ENCODE peak calls at places on chromosomes 2 and 18, in eight cellular contexts. R is GM10248, X is pancreas, S is fibroblast of lung, I is GM23338, G is lower lobe of right lung, Y is suprapubic skin, M is upper lobe of right lung. C is an unnamed sample.

GRCh38 chr2:200618590-200619021 is 32.8 kb downstream of the AOX1 start:
- DNase-seq in X (no peak), I (no peak), G (no peak), Y (no peak), R (no peak), M (no peak), S (peak), C (no peak)

GRCh38 chr2:98482362-98482761 is 37.7 kb downstream of the INPP4A start:
- DNase-seq in S (no peak), R (no peak), G (no peak), X (no peak), M (no peak), I (no peak), Y (no peak), C (no peak)

GRCh38 chr18:79400591-79401381 is 5.1 kb downstream of the NFATC1 start:
- DNase-seq in I (no peak), R (peak), X (peak), G (peak), S (no peak), Y (no peak), M (peak), C (no peak)

GRCh38 chr2:138723588-138723987 is 56.6 kb downstream of the NXPH2 start:
- DNase-seq in X (no peak), I (no peak), S (no peak), G (no peak), M (no peak), R (no peak), Y (no peak), C (no peak)

GRCh38 chr2:162153608-162154224 is 1.7 kb upstream of the GCG start:
- DNase-seq in X (peak), G (no peak), S (peak), I (peak), R (peak), M (no peak), Y (no peak), C (no peak)

GRCh38 chr2:46351388-46352141 is 54.4 kb downstream of the EPAS1 start:
- DNase-seq in Y (no peak), R (no peak), G (peak), X (no peak), I (peak), S (no peak), M (no peak), C (no peak)

GRCh38 chr2:20491739-20492531 is 45.1 kb downstream of the RHOB start:
- DNase-seq in I (no peak), X (no peak), G (no peak), M (peak), R (no peak), Y (no peak), S (peak), C (no peak)

GRCh38 chr2:102051659-102052366 is 60.1 kb downstream of the IL1R2 start:
- DNase-seq in I (no peak), G (no peak), Y (no peak), X (no peak), R (no peak), M (no peak), S (peak), C (no peak)

GRCh38 chr2:42216712-42217111 is 47.6 kb downstream of the EML4 start:
- DNase-seq in G (no peak), S (peak), X (no peak), M (no peak), Y (no peak), I (no peak), R (no peak), C (no peak)

GRCh38 chr2:96526101-96526591 is 10.4 kb upstream of the ARID5A start:
- DNase-seq in I (no peak), S (no peak), X (no peak), G (no peak), M (peak), R (no peak), Y (no peak), C (peak)

GRCh38 chr18:36296591-36297418 is 708 bp upstream of the FHOD3 start:
- DNase-seq in M (peak), I (peak), R (peak), Y (no peak), S (peak), G (peak), X (peak), C (no peak)
- TF ChIP-seq CTCF in M (peak), I (peak), R (peak), Y (no peak), S (peak), G (no peak), X (no peak), C (no peak)

GRCh38 chr2:120012363-120012762 is 514 bp upstream of the EPB41L5 start:
- DNase-seq in M (no peak), Y (no peak), R (no peak), I (no peak), X (no peak), G (no peak), S (no peak), C (no peak)

GRCh38 chr2:120013569-120014223 is 819 bp downstream of the EPB41L5 start:
- DNase-seq in S (peak), R (no peak), Y (no peak), M (peak), I (peak), G (no peak), X (no peak), C (no peak)

GRCh38 chr2:120014231-120014990 is 1.5 kb downstream of the EPB41L5 start:
- DNase-seq in I (no peak), X (no peak), Y (no peak), G (no peak), M (no peak), S (peak), R (no peak), C (no peak)

GRCh38 chr2:120016800-120017199 is 3.9 kb downstream of the EPB41L5 start:
- DNase-seq in I (no peak), Y (no peak), X (no peak), S (no peak), R (no peak), M (no peak), G (no peak), C (no peak)

DNA sequence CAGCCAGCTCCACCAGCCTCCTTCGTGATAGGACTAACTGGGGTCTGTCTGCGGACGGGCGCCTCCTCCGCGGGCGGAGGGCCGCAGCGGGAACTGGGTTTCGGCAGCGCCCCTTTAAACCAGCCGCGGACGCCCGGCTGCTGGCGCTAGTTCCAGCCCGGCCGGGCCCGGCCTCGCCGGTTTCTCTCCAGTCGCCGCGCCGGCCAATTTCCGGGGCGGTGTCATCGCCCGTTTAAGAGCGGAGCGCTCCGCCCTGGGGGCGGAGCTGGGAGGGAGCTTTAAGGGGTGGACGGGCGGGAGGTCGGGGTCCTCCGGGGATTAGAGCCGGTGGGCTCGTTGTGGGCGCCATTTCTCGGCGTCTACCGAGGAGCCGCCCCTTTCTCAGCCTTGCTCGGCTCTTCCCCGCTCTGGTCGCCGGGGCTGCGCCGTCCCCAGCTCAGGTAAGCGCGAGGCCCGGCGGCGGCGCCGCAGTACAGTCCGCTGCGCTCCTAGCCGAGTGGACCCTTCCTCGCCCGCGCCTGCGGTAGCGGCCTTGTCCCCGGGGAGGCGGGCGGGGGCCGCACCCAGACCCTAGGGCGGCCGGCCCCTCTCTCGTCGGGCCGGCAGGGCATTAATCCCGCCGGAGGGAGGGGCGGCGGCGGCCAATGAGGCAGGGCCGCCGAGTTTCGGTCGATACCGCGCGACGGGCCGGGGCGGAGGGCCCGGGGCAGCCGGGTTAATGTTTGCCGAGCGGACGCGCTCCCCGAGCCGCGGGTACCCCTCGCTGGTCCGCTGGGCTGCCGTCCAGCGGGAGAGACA is at the start of gene EPB41L5:
- DNase-seq in R (peak), S (peak), Y (peak), I (peak), X (peak), M (peak), G (peak), C (peak)
- TF ChIP-seq CTCF in R (no peak), S (no peak), Y (no peak), I (no peak), X (no peak), M (no peak), G (no peak), C (no peak)

GRCh38 chr2:225797394-225797793 is 397.9 kb downstream of the NYAP2 start:
- DNase-seq in Y (no peak), G (no peak), X (no peak), I (no peak), R (no peak), M (no peak), S (no peak), C (no peak)
- TF ChIP-seq CTCF in Y (no peak), G (no peak), X (no peak), I (peak), R (no peak), M (peak), S (no peak), C (no peak)

DNA sequence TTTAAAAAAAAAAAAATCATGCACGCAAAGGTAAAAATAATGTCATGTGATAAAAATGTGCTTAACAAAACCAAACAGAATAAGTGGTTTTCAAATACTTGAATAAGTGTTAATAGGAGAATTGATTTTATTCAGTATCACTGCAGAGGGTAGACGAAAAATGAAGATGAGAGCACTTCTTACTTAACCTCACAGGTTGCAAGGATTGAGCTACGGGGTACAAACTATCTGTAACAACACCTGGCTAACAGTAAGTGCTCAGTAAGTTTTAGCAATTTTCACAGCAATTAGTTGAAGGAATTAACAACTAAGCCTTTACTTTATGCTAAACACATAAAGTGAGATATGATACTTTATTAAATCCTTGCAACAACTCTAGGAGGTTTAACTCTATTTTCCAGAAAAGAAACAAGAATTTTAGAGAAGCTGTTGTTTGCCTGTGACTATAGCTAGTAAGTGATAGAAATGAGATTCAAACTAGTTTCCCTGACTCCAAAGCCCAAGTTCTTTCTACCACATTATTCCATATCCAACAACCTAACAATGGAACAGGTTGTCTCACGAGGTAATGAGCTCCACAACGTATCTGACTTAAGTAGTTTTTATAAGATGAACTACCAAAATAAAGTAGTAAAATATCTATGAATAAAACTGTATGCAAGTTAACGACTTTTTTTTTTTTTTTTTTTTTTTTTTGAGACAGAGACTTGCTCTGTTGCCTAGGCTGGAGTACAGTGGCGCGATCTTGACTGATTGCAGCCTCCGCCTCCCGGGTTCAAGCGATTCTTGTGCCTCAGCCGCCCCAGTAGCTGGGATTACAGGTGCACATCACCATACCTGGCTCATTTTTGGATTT is 4.7 kb downstream of the PRKD3 start:
- DNase-seq in G (no peak), X (no peak), R (no peak), M (no peak), Y (no peak), I (no peak), S (no peak), C (no peak)
- TF ChIP-seq CTCF in G (no peak), X (no peak), R (no peak), M (no peak), Y (no peak), I (no peak), S (no peak), C (no peak)

GRCh38 chr18:49139726-49140125 is 189.0 kb upstream of the SMAD7 start:
- DNase-seq in M (no peak), I (no peak), R (no peak), Y (no peak), X (no peak), S (no peak), G (no peak), C (no peak)
- TF ChIP-seq CTCF in M (no peak), I (no peak), R (no peak), Y (no peak), X (no peak), S (no peak), G (no peak), C (no peak)

GRCh38 chr2:183248866-183249567 is 124.8 kb downstream of the NUP35 start:
- DNase-seq in G (no peak), M (no peak), Y (no peak), S (peak), R (peak), I (peak), X (no peak), C (no peak)
- TF ChIP-seq CTCF in G (peak), M (peak), Y (no peak), S (peak), R (peak), I (peak), X (no peak), C (no peak)

DNA sequence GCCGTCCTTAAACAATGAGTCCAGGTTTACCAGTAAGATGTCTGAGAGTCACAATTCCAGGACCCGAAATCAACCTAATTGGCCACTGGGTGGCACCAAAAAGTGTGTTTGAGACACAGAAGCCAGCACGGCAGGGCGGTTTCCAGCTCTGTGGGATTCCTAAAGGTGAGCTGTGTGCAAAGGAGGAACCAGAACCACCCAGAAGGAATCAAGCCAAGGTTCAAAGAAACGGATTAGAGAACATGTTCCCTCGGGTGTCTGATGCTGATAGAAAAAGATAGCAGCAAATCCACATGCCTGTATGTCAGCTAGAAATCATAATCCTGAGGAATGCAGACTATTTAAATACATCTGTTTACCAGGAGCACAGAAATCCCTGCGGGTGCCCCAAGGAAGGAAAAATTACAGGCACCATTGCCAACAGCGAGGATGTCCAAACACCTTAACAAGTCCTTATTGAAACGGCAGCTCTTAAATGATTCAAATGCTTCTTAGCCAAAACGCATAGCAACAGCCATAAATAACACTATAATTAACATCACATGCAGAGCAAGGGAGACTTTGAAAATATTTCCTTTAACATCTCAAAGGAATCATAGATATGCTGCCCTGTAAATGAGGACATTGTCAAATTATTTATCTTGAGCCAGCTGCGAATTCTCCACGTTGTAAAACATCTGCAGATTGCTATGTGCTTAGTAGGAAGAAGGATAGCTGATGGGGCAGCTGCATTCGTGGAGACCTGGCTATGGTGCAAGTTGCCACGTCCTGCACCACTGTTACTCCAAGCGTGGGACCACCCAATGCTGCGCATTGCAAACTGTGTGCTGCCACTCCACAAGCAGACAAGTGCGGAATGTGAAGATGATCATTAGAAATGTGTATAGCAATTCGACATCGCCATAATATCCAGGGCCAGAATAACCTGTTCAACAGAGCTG is 318.7 kb upstream of the NCKAP5 start:
- DNase-seq in I (peak), G (peak), Y (peak), S (peak), R (peak), M (peak), X (peak), C (peak)
- TF ChIP-seq CTCF in I (peak), G (peak), Y (peak), S (peak), R (peak), M (peak), X (peak), C (no peak)

DNA sequence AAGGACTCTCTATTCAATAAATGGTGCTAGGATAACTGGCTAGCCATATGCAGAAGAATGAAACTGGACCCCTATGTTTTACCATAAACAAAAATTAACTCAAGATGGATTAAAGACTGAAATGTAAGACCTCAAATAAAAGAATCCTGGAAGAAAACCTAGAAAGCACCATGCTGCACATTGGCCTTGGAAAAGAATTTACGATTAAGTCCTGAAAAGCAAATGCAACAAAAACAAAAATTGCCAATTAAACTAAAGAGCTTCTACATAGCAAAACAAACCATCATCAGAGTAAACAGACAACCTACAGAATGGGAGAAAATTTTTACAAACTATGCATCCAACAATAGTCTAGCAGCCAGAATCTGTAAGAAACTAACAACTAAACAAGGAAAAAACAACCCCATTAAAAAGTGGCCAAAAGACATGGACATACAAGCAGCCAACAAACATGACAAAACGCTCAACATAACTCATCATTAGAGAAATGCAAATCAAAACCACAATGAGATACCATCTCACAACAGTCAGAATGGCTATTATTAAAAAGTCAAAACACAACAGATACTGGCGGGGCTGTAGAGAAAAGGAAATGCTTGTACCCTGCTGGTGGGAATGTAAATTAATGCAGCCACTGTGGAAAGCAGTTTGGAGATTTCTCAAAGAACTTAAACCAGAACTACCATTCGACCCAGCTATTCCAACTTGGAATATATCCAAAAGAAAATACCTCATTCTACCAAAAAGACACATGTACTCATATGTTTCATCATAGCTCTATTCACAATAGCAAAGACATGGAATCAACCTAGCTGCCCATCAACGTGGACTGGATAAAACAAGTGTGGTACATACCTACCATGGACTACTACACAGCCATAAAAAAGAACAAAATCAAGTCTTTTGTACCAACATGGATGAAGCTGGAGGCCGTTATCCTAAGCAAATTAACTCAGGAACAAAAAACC is 30.6 kb downstream of the SEPTIN10 start:
- DNase-seq in I (no peak), R (no peak), M (no peak), S (peak), Y (no peak), X (no peak), G (no peak), C (no peak)
- TF ChIP-seq CTCF in I (no peak), R (no peak), M (no peak), S (no peak), Y (no peak), X (no peak), G (no peak), C (no peak)

DNA sequence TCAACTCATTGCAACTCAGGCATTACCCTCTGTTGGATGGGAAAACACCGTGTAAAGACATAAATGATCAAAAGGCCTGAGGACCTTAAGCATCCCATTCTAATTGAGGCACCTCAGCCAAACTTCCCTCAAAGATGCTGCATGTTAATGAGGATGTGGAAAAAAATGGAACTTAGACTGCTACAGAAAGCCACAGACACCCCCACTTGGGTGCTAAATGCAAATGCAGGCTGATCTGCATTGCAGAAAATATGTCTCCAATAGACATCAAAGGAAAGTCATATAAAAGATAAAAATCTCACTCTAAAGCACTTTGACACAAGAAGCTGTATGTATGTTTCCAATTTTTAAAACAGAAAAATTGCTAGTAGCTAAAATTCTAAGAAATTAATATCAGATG is 504.7 kb downstream of the KCNJ3 start:
- DNase-seq in M (no peak), G (no peak), R (no peak), S (no peak), I (no peak), Y (no peak), X (no peak), C (no peak)
- TF ChIP-seq CTCF in M (no peak), G (no peak), R (peak), S (no peak), I (no peak), Y (no peak), X (no peak), C (no peak)

C was measured in activated B cell treated with CpG ODN at 0.5 μM for 24 hours.